ENCODE peak calls at places on chromosomes 1 and 21, in seven cellular contexts. One of them, this sample, is unnamed.

GRCh38 chr1:16905112-16905855 is 9.5 kb downstream of the RNU1-2 start:
- DNase-seq in A549: peak; percentile 60
- DNase-seq in breast epithelium: no peak
- DNase-seq in aorta: no peak
- DNase-seq in endodermal cell: peak; percentile 82
- DNase-seq in left lung: peak; percentile 17
- DNase-seq in uterus: no peak
- DNase-seq in this sample: no peak

GRCh38 chr1:94036721-94037120 is 84.2 kb downstream of the ABCA4 start:
- DNase-seq in aorta: no peak
- DNase-seq in left lung: no peak
- DNase-seq in uterus: no peak
- DNase-seq in endodermal cell: no peak
- DNase-seq in A549: no peak
- DNase-seq in breast epithelium: no peak
- DNase-seq in this sample: no peak

GRCh38 chr1:205676597-205676996 is 3.7 kb downstream of the SLC45A3 start:
- DNase-seq in endodermal cell: peak; percentile 11
- DNase-seq in left lung: no peak
- DNase-seq in A549: no peak
- DNase-seq in breast epithelium: no peak
- DNase-seq in uterus: no peak
- DNase-seq in aorta: no peak
- DNase-seq in this sample: no peak

GRCh38 chr1:26739251-26739914 is 43.6 kb downstream of the ARID1A start:
- DNase-seq in A549: no peak
- DNase-seq in endodermal cell: no peak
- DNase-seq in left lung: no peak
- DNase-seq in breast epithelium: no peak
- DNase-seq in uterus: no peak
- DNase-seq in aorta: no peak
- DNase-seq in this sample: no peak

GRCh38 chr1:54506594-54506993 is 41.4 kb upstream of the ACOT11 start:
- DNase-seq in A549: no peak
- DNase-seq in left lung: no peak
- DNase-seq in breast epithelium: no peak
- DNase-seq in endodermal cell: no peak
- DNase-seq in aorta: no peak
- DNase-seq in uterus: no peak
- DNase-seq in this sample: no peak

GRCh38 chr1:28176492-28177470 is at the start of gene PTAFR:
- DNase-seq in A549: no peak
- DNase-seq in aorta: peak; percentile 72
- DNase-seq in uterus: no peak
- DNase-seq in endodermal cell: no peak
- DNase-seq in breast epithelium: no peak
- DNase-seq in left lung: peak; percentile 87
- DNase-seq in this sample: no peak

GRCh38 chr21:35204850-35205564 is 155.9 kb upstream of the RUNX1 start:
- DNase-seq in uterus: peak; percentile 76
- DNase-seq in endodermal cell: peak; percentile 54
- DNase-seq in aorta: peak; percentile 91
- DNase-seq in breast epithelium: no peak
- DNase-seq in A549: no peak
- DNase-seq in left lung: peak; percentile 82
- DNase-seq in this sample: no peak

GRCh38 chr1:109933856-109934711 is 23.4 kb downstream of the CSF1 start:
- DNase-seq in uterus: no peak
- DNase-seq in A549: no peak
- DNase-seq in aorta: no peak
- DNase-seq in left lung: no peak
- DNase-seq in endodermal cell: no peak
- DNase-seq in breast epithelium: no peak
- DNase-seq in this sample: no peak

DNA sequence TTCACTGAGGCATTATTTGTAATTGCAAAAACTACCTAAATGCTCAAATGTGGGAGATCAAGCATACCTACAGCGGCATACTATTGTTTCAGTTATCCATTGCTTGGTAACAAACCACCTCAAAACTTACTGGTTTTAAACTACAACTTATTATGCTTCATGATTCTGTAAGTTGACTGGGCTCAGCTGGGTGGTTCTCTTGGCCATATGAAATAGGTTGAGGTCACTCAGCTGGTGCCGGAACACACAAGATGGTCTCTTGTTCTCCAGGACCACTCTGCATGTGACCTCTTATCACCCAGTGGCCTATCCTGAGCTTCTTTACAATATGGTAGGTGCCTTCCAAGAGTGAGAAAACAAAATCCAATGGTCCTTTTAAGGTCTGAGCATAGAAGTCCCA is 195.4 kb upstream of the FGGY start:
- DNase-seq in breast epithelium: no peak
- DNase-seq in endodermal cell: no peak
- DNase-seq in A549: no peak
- DNase-seq in left lung: no peak
- DNase-seq in uterus: no peak
- DNase-seq in aorta: no peak
- DNase-seq in this sample: no peak
- H3K27ac ChIP-seq in breast epithelium: no peak overlapping the region
- H3K27ac ChIP-seq in endodermal cell: no peak overlapping the region
- H3K27ac ChIP-seq in A549: no peak overlapping the region
- H3K27ac ChIP-seq in left lung: no peak overlapping the region
- H3K27ac ChIP-seq in uterus: no peak overlapping the region
- H3K27ac ChIP-seq in aorta: no peak overlapping the region
- H3K27ac ChIP-seq in this sample: no peak overlapping the region

GRCh38 chr1:207853372-207853757 is 57.6 kb downstream of the CD34 start:
- DNase-seq in endodermal cell: peak; percentile 32
- DNase-seq in A549: no peak
- DNase-seq in aorta: no peak
- DNase-seq in uterus: no peak
- DNase-seq in left lung: no peak
- DNase-seq in breast epithelium: no peak
- DNase-seq in this sample: no peak

GRCh38 chr1:207850621-207851407 is 60.1 kb downstream of the CD34 start:
- DNase-seq in aorta: no peak
- DNase-seq in A549: no peak
- DNase-seq in left lung: no peak
- DNase-seq in uterus: no peak
- DNase-seq in breast epithelium: no peak
- DNase-seq in endodermal cell: no peak
- DNase-seq in this sample: no peak

GRCh38 chr1:207854001-207854400 is 56.9 kb downstream of the CD34 start:
- DNase-seq in left lung: no peak
- DNase-seq in uterus: no peak
- DNase-seq in A549: no peak
- DNase-seq in aorta: no peak
- DNase-seq in breast epithelium: no peak
- DNase-seq in endodermal cell: no peak
- DNase-seq in this sample: no peak

GRCh38 chr1:207851696-207852095 is 59.2 kb downstream of the CD34 start:
- DNase-seq in endodermal cell: no peak
- DNase-seq in A549: no peak
- DNase-seq in uterus: no peak
- DNase-seq in left lung: no peak
- DNase-seq in breast epithelium: no peak
- DNase-seq in aorta: no peak
- DNase-seq in this sample: no peak

DNA sequence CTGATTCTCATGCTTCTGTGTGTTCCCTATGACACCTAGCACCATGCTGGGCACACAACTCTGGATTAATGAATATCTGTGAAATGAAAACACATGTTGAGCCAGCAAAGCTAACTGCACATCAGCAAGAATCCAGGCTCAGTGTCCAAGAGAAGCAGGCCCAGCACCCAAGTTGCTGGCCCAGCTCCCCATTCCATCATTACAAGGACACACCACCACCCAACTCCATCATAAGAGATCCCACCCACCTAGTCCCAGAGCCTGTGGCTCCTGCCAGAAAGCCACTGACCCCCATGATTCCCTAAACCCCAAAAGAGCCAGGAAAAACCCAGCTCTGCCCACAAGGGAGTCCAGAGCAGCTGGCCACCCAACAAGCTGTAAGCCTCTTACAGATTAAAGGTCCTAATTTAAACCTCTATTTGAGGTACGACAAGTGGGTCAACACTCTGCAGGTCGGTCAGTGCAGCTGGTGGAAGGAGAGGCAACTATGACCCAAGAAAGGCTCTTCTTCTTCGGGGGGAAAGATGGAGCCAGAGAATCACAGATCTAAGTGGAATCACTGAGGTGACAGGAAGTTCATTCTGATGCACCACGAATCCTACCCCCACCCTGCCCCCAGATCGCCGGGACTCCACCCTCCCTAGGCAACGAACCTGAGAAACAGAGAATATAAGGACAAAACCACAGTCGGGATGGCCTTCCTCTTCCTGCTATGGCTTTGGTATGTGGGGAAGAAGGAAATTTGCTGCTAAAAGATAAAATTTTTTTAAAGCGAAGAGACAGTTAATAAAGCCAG is 58.2 kb downstream of the CD34 start:
- DNase-seq in endodermal cell: no peak
- DNase-seq in uterus: no peak
- DNase-seq in left lung: no peak
- DNase-seq in aorta: no peak
- DNase-seq in breast epithelium: no peak
- DNase-seq in A549: no peak
- DNase-seq in this sample: no peak
- H3K4me1 ChIP-seq in endodermal cell: peaks cover 4% of the 10 kb centered on the region
- H3K4me1 ChIP-seq in uterus: peaks cover 5% of the 10 kb centered on the region
- H3K4me1 ChIP-seq in left lung: peaks cover 74% of the 10 kb centered on the region
- H3K4me1 ChIP-seq in aorta: peaks cover 7% of the 10 kb centered on the region
- H3K4me1 ChIP-seq in breast epithelium: no peaks in the 10 kb centered on the region
- H3K4me1 ChIP-seq in A549: peaks cover 14% of the 10 kb centered on the region
- H3K4me1 ChIP-seq in this sample: peaks cover 15% of the 10 kb centered on the region

GRCh38 chr1:162679298-162679697 is 47.0 kb downstream of the DDR2 start:
- DNase-seq in A549: no peak
- DNase-seq in left lung: no peak
- DNase-seq in breast epithelium: no peak
- DNase-seq in aorta: no peak
- DNase-seq in endodermal cell: no peak
- DNase-seq in uterus: no peak
- DNase-seq in this sample: no peak

GRCh38 chr1:162678439-162678838 is 46.2 kb downstream of the DDR2 start:
- DNase-seq in left lung: no peak
- DNase-seq in breast epithelium: no peak
- DNase-seq in uterus: peak; percentile 70
- DNase-seq in endodermal cell: no peak
- DNase-seq in aorta: no peak
- DNase-seq in A549: no peak
- DNase-seq in this sample: no peak

GRCh38 chr1:162676767-162677166 is 44.5 kb downstream of the DDR2 start:
- DNase-seq in uterus: no peak
- DNase-seq in endodermal cell: no peak
- DNase-seq in aorta: no peak
- DNase-seq in A549: no peak
- DNase-seq in breast epithelium: no peak
- DNase-seq in left lung: no peak
- DNase-seq in this sample: no peak

GRCh38 chr1:162676087-162676486 is 43.8 kb downstream of the DDR2 start:
- DNase-seq in aorta: no peak
- DNase-seq in A549: no peak
- DNase-seq in breast epithelium: no peak
- DNase-seq in uterus: peak; percentile 65
- DNase-seq in endodermal cell: no peak
- DNase-seq in left lung: no peak
- DNase-seq in this sample: no peak

DNA sequence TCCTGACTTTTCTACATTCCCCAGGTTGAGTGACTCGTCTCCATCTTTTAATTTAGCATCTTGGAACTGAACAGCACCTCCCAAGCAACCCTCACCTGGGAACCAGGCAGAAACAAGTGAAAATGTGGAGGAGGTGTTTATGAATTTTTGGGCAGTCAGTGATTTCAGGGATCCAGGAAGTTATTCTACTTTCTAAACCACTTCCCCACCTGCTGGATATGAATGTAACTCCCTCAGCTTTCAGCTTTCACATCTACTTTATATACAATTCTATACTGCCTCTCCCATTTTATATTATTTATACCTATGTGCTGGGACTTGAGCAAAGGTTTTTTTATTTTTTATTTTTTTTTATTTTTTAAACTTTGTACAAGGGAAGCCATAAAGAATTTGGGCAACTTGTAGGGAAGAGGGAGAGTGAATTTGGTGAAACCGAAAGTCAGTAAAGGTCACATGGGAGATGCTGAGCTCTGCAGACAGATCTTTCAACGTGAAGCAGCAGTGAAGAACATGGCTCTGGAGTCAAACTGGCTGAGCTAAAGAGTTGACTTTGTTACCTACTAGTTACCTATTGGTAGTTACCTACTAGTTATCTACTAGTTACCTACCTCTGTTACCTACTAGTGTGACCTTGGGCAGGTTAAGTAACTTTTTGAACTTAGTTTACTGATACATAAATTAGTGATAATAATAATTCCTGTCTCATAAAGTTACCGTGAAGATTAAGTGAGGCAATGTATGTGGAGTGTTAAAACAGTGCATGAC is 45.5 kb downstream of the DDR2 start:
- DNase-seq in uterus: no peak
- DNase-seq in breast epithelium: no peak
- DNase-seq in aorta: no peak
- DNase-seq in A549: no peak
- DNase-seq in endodermal cell: no peak
- DNase-seq in left lung: no peak
- DNase-seq in this sample: no peak
- H3K4me3 ChIP-seq in uterus: no peak overlapping the region
- H3K4me3 ChIP-seq in breast epithelium: no peak overlapping the region
- H3K4me3 ChIP-seq in aorta: no peak overlapping the region
- H3K4me3 ChIP-seq in A549: no peak overlapping the region
- H3K4me3 ChIP-seq in endodermal cell: no peak overlapping the region
- H3K4me3 ChIP-seq in left lung: no peak overlapping the region
- H3K4me3 ChIP-seq in this sample: no peak overlapping the region

GRCh38 chr1:33025180-33025569 is 11.5 kb downstream of the AK2 start:
- DNase-seq in uterus: no peak
- DNase-seq in breast epithelium: no peak
- DNase-seq in aorta: no peak
- DNase-seq in endodermal cell: no peak
- DNase-seq in A549: no peak
- DNase-seq in left lung: no peak
- DNase-seq in this sample: no peak

GRCh38 chr1:33021567-33022431 is 14.9 kb downstream of the AK2 start:
- DNase-seq in uterus: no peak
- DNase-seq in aorta: no peak
- DNase-seq in endodermal cell: no peak
- DNase-seq in breast epithelium: no peak
- DNase-seq in left lung: no peak
- DNase-seq in A549: no peak
- DNase-seq in this sample: no peak

GRCh38 chr1:33025761-33026160 is 10.9 kb downstream of the AK2 start:
- DNase-seq in A549: no peak
- DNase-seq in aorta: no peak
- DNase-seq in breast epithelium: no peak
- DNase-seq in uterus: no peak
- DNase-seq in endodermal cell: no peak
- DNase-seq in left lung: no peak
- DNase-seq in this sample: no peak

GRCh38 chr1:33018112-33018511 is 18.6 kb downstream of the AK2 start:
- DNase-seq in endodermal cell: no peak
- DNase-seq in left lung: no peak
- DNase-seq in aorta: no peak
- DNase-seq in breast epithelium: no peak
- DNase-seq in A549: no peak
- DNase-seq in uterus: no peak
- DNase-seq in this sample: no peak

DNA sequence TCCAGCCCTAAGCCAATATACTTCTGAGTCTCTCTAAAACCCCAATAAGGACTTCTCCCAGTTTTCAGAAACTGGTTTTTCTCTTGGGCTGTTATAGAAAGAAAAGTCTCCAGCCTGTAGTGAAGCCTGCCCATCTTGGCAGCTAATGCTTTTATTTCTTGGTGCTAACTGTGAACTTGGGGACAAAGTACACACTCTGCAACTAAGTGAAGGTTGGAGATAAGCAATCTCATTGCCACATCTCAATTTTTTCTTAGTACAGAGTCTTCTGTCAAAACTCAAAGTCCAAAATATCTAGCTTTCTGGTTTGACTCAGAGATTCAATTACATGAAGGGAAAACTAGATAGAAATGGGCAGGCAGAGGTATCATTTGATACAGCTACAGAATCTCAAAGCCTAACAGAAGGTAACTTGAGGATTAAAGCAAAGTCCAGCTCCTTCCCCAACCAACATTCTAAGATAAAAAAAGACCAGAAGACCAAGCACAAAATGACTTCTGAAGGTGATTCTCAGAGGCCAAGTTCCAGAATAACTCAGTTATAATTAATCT is 14.0 kb downstream of the AK2 start:
- DNase-seq in breast epithelium: no peak
- DNase-seq in endodermal cell: no peak
- DNase-seq in left lung: no peak
- DNase-seq in aorta: no peak
- DNase-seq in A549: no peak
- DNase-seq in uterus: no peak
- DNase-seq in this sample: no peak
- H3K27ac ChIP-seq in breast epithelium: no peak overlapping the region
- H3K27ac ChIP-seq in endodermal cell: no peak overlapping the region
- H3K27ac ChIP-seq in left lung: no peak overlapping the region
- H3K27ac ChIP-seq in aorta: no peak overlapping the region
- H3K27ac ChIP-seq in A549: no peak overlapping the region
- H3K27ac ChIP-seq in uterus: no peak overlapping the region
- H3K27ac ChIP-seq in this sample: no peak overlapping the region

This sample was measured in RWPE2.